ENCODE peak calls at places on chromosomes 16 and 17, in seven cellular contexts. L is A549, P is sigmoid colon, Y is mammary epithelial cell, D is SK-N-SH, R is heart left ventricle, K is GM23338. E is an unnamed sample.
A peak's percentile ranks its signal among the peaks of the same experiment; 100 is the strongest.

GRCh38 chr17:22694362-22695227 is 1002.3 kb downstream of the KCNJ18 start:
- DNase-seq in L (no peak), P (no peak), Y (no peak), D (peak; percentile 81), R (no peak), K (peak; percentile 11), E (no peak)

GRCh38 chr17:73139296-73139695 is 25.5 kb upstream of the SSTR2 start:
- DNase-seq in L (no peak), P (no peak), Y (no peak), D (no peak), R (no peak), K (no peak), E (no peak)

GRCh38 chr16:67246081-67246944 is 968 bp downstream of the FHOD1 start:
- DNase-seq in L (peak; percentile 56), P (peak; percentile 89), Y (peak; percentile 88), D (peak; percentile 91), R (peak; percentile 93), K (peak; percentile 97), E (peak; percentile 97)

GRCh38 chr17:73646409-73647305 is 2.4 kb upstream of the SDK2 start:
- DNase-seq in L (peak; percentile 54), P (no peak), Y (no peak), D (peak; percentile 83), R (no peak), K (peak; percentile 85), E (peak; percentile 29)

GRCh38 chr16:19804538-19805323 is 79.9 kb downstream of the GPRC5B start:
- DNase-seq in L (no peak), P (peak; percentile 80), Y (peak; percentile 46), D (no peak), R (peak; percentile 78), K (peak; percentile 87), E (no peak)

GRCh38 chr17:39402890-39403605 is 1.6 kb upstream of the FBXL20 start:
- DNase-seq in L (no peak), P (no peak), Y (no peak), D (no peak), R (no peak), K (peak; percentile 21), E (no peak)

GRCh38 chr17:8079291-8080207 is 8.0 kb downstream of the ALOX12B start:
- DNase-seq in L (peak; percentile 93), P (peak; percentile 83), Y (peak; percentile 61), D (peak; percentile 95), R (peak; percentile 86), K (peak; percentile 94), E (peak; percentile 87)

GRCh38 chr17:3794890-3795757 is 5.9 kb downstream of the ITGAE start:
- DNase-seq in L (peak; percentile 60), P (peak; percentile 28), Y (no peak), D (no peak), R (no peak), K (no peak), E (no peak)

GRCh38 chr17:37710344-37710886 is 34.4 kb downstream of the HNF1B start:
- DNase-seq in L (peak; percentile 72), P (no peak), Y (no peak), D (peak; percentile 40), R (no peak), K (peak; percentile 95), E (peak; percentile 86)

GRCh38 chr17:64777413-64778101 is 115.5 kb upstream of the SMURF2 start:
- DNase-seq in L (no peak), P (peak; percentile 77), Y (no peak), D (peak; percentile 48), R (peak; percentile 80), K (peak; percentile 29), E (peak; percentile 80)

GRCh38 chr16:13896543-13897182 is 23.3 kb upstream of the ERCC4 start:
- DNase-seq in L (no peak), P (no peak), Y (no peak), D (no peak), R (no peak), K (peak; percentile 39), E (no peak)

GRCh38 chr17:149897-150575 is 12.7 kb downstream of the SCGB1C2 start:
- DNase-seq in L (no peak), P (peak; percentile 33), Y (no peak), D (no peak), R (peak; percentile 14), K (no peak), E (peak; percentile 56)

GRCh38 chr16:19639986-19640421 is 78.0 kb downstream of the KNOP1 start:
- DNase-seq in L (no peak), P (no peak), Y (no peak), D (no peak), R (no peak), K (no peak), E (no peak)

DNA sequence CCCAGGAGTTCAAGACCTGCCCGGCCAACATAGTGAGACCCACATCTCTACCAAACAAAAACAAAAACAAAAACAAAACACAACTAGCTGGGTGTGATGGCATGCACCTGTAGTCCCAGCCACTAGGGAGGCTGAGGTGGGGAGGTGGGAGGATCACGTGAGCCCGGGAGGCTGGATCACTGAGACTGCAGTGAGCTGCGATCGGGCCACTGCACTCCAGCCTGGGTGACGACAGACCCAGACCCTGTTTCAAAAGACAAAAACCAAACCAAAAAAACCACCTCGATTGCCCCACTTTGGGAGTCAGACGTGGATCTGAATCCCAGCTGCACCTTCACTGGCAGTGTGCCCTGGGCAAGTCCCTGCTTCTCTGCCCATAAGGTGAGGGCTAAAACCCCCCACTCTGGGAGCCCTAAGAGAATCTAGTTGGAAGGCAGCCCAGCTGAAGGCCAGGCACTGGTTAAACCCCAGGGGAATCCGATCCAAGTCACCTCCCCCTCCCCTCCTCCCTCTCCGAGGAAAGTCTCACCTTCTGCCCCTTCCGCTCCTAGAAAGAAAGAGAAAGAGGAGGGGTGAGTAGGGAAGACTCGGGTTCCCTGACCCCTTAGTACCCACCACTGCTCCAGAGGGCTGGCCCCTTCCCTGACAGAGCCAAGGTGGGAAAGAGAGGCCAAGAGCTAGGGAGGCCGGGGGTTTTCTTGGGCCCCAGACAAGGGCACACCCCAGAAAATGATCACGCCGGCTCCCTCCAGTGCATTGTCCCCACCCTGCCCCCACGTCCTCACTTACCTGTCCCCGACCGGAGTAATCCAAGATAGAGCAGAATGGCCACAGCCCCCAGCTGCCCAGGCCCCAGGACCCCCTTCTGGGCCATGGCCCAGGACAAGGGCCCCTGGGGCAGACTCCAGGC is 647 bp downstream of the PRSS8 start:
- DNase-seq in L (no peak), P (no peak), Y (peak; percentile 63), D (no peak), R (no peak), K (peak; percentile 89), E (peak; percentile 88)
- TF ChIP-seq CTCF in L (no peak), P (no peak), Y (peak; percentile 25), D (no peak), R (no peak), K (peak; percentile 19), E (no peak)

GRCh38 chr17:81400154-81400938 is 5.1 kb downstream of the BAHCC1 start:
- DNase-seq in L (peak; percentile 64), P (no peak), Y (peak; percentile 43), D (no peak), R (no peak), K (peak; percentile 77), E (peak; percentile 78)
- H3K27ac ChIP-seq in L (peak overlapping the region; percentile 98), P (peak overlapping the region; percentile 95), Y (no peak overlapping the region), D (peak overlapping the region; percentile 55), R (peak overlapping the region; percentile 98), K (no peak overlapping the region), E (peak overlapping the region; percentile 95)

GRCh38 chr16:16147316-16147999 is 75.8 kb downstream of the ABCC6 start:
- DNase-seq in L (no peak), P (no peak), Y (no peak), D (no peak), R (no peak), K (no peak), E (no peak)
- H3K4me1 ChIP-seq in L (peaks cover 13% of the 10 kb centered on the region), P (peaks cover 31% of the 10 kb centered on the region), Y (peaks cover 16% of the 10 kb centered on the region), D (peaks cover 40% of the 10 kb centered on the region), R (peaks cover 4% of the 10 kb centered on the region), K (peaks cover 6% of the 10 kb centered on the region), E (peaks cover 8% of the 10 kb centered on the region)

GRCh38 chr17:48037036-48037881 is at the start of gene COPZ2:
- DNase-seq in L (peak; percentile 85), P (peak; percentile 87), Y (no peak), D (peak; percentile 85), R (peak; percentile 85), K (peak; percentile 61), E (peak; percentile 87)
- TF ChIP-seq CTCF in L (peak; percentile 70), P (peak; percentile 54), Y (peak; percentile 83), D (peak; percentile 69), R (peak; percentile 68), K (peak; percentile 53), E (peak; percentile 66)

DNA sequence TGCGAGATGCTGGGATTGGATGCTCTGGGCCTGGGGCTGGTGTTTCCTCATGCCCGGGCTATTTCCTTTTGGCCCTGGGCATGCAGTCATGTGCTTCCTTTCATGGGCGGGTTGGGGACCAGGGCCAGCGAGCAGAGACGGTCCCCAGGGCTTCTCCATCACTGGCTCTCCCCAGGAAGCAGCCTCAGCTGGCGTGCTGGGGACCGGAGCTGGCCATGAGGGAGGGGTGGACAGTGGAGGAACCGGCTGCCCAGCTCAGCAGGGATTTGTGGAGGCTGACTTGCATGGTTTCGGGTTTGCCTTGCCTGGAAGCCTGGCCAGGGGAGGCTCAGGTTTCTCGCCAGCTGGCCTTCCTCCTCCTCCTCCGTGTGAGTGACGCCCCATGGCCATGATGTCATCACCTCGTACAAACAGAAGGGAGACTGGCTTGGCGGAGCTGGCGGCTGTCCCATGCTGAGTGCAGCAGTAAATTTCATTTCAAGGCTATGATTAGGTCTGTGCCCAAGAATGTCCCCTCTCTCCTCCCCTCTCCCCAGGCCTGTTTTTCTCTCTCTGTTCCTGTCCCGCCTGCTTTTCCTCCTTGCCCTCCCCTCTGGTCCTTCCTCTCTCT is 8.9 kb upstream of the TIMP2 start:
- DNase-seq in L (peak; percentile 92), P (peak; percentile 100), Y (peak; percentile 90), D (peak; percentile 86), R (peak; percentile 93), K (peak; percentile 65), E (peak; percentile 90)
- H3K27ac ChIP-seq in L (peak overlapping the region; percentile 91), P (peak overlapping the region; percentile 89), Y (peak overlapping the region; percentile 36), D (peak overlapping the region; percentile 98), R (peak overlapping the region; percentile 81), K (no peak overlapping the region), E (peak overlapping the region; percentile 76)

DNA sequence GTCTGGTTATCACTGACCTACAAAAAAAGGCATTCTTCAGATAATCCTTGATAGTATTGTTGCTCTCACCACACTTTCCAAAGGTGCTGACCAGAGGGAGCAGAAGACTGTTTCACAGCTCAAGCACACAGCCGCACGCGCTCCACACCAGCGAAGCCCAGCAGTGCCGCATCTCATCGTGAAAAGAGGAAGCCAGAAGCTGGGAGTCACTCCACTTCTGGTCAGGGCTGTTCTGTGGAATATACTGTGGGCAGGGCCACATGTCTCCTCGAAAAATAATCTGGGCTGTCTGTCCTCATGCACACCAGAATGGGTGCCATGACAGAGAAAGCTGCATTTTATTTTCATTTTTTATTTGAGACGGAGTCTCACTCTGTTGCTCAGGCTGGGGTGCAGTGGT is 7.3 kb upstream of the PRSS36 start:
- DNase-seq in L (no peak), P (no peak), Y (no peak), D (no peak), R (peak; percentile 70), K (no peak), E (no peak)
- H3K4me1 ChIP-seq in L (no peaks in the 10 kb centered on the region), P (no peaks in the 10 kb centered on the region), Y (no peaks in the 10 kb centered on the region), D (no peaks in the 10 kb centered on the region), R (no peaks in the 10 kb centered on the region), K (no peaks in the 10 kb centered on the region), E (no peaks in the 10 kb centered on the region)

E was measured in upper lobe of right lung.